ENCODE peak calls at places on chromosome 22, in six cellular contexts. K is astrocyte of the spinal cord, X is psoas muscle, C is dorsolateral prefrontal cortex, P is neural progenitor cell, L is thyroid gland. G is an unnamed sample.

GRCh38 chr22:43173976-43174720 is 12.8 kb downstream of the TTLL12 start:
- DNase-seq in C (no peak), P (no peak), L (no peak), K (no peak), X (no peak), G (no peak)

GRCh38 chr22:43042101-43042780 is 27.3 kb upstream of the PACSIN2 start:
- DNase-seq in C (no peak), P (peak), X (no peak), L (peak), K (peak), G (peak)

GRCh38 chr22:25407226-25407858 is 157.1 kb upstream of the GRK3 start:
- DNase-seq in P (no peak), X (no peak), K (no peak), L (peak), C (no peak), G (no peak)

GRCh38 chr22:36819112-36819511 is 2.3 kb upstream of the PVALB start:
- DNase-seq in C (no peak), K (no peak), X (no peak), L (no peak), P (no peak), G (no peak)

GRCh38 chr22:27990879-27991278 is 71.8 kb upstream of the PITPNB start:
- DNase-seq in X (peak), L (peak), K (peak), P (peak), C (peak), G (peak)

GRCh38 chr22:36081023-36081431 is 52.4 kb upstream of the RBFOX2 start:
- DNase-seq in X (no peak), C (no peak), L (no peak), P (no peak), K (peak), G (peak)

GRCh38 chr22:47629791-47630655 is 867.6 kb downstream of the TBC1D22A start:
- DNase-seq in X (no peak), P (no peak), L (no peak), C (no peak), K (no peak), G (no peak)

GRCh38 chr22:22506736-22507135 is 1.8 kb downstream of the ZNF280B start:
- DNase-seq in C (no peak), P (no peak), X (no peak), L (no peak), K (no peak), G (no peak)

GRCh38 chr22:25062378-25063095 is 110.0 kb downstream of the KIAA1671 start:
- DNase-seq in C (no peak), P (no peak), X (peak), K (no peak), L (peak), G (no peak)

GRCh38 chr22:35506259-35506570 is 34.4 kb upstream of the RASD2 start:
- DNase-seq in X (no peak), C (no peak), P (no peak), L (no peak), K (no peak), G (no peak)

GRCh38 chr22:25950101-25950500 is 208.1 kb downstream of the MYO18B start:
- DNase-seq in P (no peak), C (peak), K (no peak), X (no peak), L (no peak), G (no peak)

GRCh38 chr22:38177044-38177443 is 4.6 kb downstream of the PLA2G6 start:
- DNase-seq in X (no peak), C (no peak), P (no peak), K (no peak), L (no peak), G (no peak)
- H3K4me3 ChIP-seq in X (no peak), C (no peak), P (no peak), K (no peak), L (no peak), G (no peak)

GRCh38 chr22:46549565-46549840 is 12.1 kb upstream of the CELSR1 start:
- DNase-seq in X (no peak), C (no peak), P (no peak), K (no peak), L (no peak), G (no peak)
- H3K4me3 ChIP-seq in X (no peak), C (no peak), P (no peak), K (no peak), L (no peak), G (no peak)

DNA sequence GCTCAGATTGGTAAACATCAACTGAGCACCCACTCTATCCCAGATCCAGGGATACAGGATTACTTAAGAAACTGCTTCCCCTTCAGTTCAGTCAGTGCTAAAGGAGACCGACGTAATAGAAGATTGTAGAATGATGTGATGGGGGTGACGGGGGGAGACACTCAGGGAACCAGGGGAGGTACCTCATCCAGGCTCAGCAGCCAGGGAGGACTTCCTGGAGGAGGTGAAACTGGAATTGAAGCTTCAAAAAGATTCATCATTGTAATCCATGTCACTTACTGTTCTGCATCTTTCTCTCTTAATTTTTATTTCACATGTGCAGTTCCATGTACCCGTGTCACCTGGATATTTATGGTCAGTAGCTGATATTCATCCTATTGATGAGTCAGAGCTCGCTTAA is 19.1 kb upstream of the TEF start:
- DNase-seq in L (no peak), C (no peak), P (no peak), K (no peak), X (no peak), G (no peak)
- H3K4me3 ChIP-seq in L (no peak), C (no peak), P (no peak), K (no peak), X (no peak), G (no peak)

GRCh38 chr22:50481045-50481439 is 301 bp upstream of the ADM2 start:
- DNase-seq in K (no peak), L (no peak), C (no peak), X (no peak), P (peak), G (no peak)

GRCh38 chr22:50483556-50483955 is 2.2 kb downstream of the ADM2 start:
- DNase-seq in P (no peak), K (no peak), C (no peak), X (no peak), L (no peak), G (no peak)

GRCh38 chr22:50483106-50483505 is 1.8 kb downstream of the ADM2 start:
- DNase-seq in C (no peak), L (no peak), K (no peak), X (no peak), P (no peak), G (no peak)

GRCh38 chr22:50481440-50482106 is at the start of gene ADM2:
- DNase-seq in L (peak), X (no peak), K (no peak), P (peak), C (no peak), G (peak)

GRCh38 chr22:50482107-50483074 is 1.0 kb downstream of the ADM2 start:
- DNase-seq in C (no peak), X (no peak), K (no peak), L (peak), P (no peak), G (no peak)
- H3K4me3 ChIP-seq in C (no peak), X (peak), K (peak), L (peak), P (peak), G (peak)

GRCh38 chr22:46043816-46044717 is 67.1 kb upstream of the WNT7B start:
- DNase-seq in L (peak), K (peak), P (no peak), X (peak), C (peak), G (peak)

GRCh38 chr22:46043339-46043738 is 66.4 kb upstream of the WNT7B start:
- DNase-seq in C (peak), K (no peak), P (no peak), X (no peak), L (no peak), G (no peak)

GRCh38 chr22:46041642-46042041 is 64.7 kb upstream of the WNT7B start:
- DNase-seq in L (no peak), C (peak), K (no peak), X (no peak), P (no peak), G (no peak)

GRCh38 chr22:46040471-46041465 is 63.8 kb upstream of the WNT7B start:
- DNase-seq in K (no peak), P (no peak), L (no peak), C (peak), X (peak), G (no peak)

DNA sequence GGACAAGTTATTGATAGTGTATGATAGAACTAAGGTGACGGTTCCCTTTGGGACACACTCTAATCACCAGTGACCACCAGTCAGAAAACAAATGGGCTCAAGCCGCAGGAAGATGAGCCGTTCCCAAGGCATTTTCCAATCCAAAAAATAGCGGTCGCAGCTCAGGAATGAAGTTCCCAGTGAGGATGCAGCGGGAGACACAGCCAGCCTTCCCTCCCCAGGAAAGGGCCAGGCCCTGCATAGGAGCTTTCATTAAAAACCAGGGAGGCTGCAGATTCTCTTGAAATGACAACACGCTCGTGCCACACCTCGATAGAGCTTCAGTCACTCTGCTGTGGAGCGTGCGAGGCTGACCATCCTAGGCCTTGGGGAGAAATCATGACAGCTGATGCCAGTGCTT is 65.8 kb upstream of the WNT7B start:
- DNase-seq in K (no peak), L (no peak), P (no peak), C (peak), X (no peak), G (peak)
- H3K4me3 ChIP-seq in K (no peak), L (no peak), P (no peak), C (no peak), X (peak), G (no peak)

DNA sequence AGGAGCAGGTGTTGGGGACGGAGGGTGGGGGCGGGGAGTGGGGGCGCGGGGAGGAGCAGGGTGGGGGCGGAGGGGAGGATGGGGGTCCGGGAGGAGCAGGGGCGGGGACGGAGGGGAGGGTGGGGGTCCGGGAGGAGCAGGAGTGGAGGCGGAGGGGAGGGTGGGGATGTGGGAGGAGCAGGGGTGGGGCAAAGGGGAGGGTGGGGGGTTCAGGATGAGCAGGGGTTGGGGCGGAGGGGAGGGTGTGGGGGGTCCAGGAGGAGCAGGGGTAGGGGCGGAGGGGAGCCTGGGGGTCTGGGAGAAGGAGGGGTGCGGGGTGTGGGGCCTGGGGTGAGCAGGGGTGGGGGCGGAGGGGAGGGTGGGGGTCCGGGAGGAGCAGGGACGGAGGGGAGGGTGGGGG is 17.1 kb downstream of the CRELD2 start:
- DNase-seq in C (no peak), P (no peak), L (no peak), K (no peak), X (no peak), G (peak)
- H3K4me3 ChIP-seq in C (peak), P (peak), L (peak), K (peak), X (peak), G (no peak)

GRCh38 chr22:30393885-30394284 is 2.9 kb upstream of the SEC14L2 start:
- DNase-seq in X (no peak), C (no peak), P (no peak), L (no peak), K (no peak), G (no peak)

GRCh38 chr22:30392661-30393321 is 4.0 kb upstream of the SEC14L2 start:
- DNase-seq in C (no peak), P (peak), K (no peak), X (no peak), L (peak), G (no peak)

GRCh38 chr22:30393322-30393680 is 3.5 kb upstream of the SEC14L2 start:
- DNase-seq in C (no peak), K (no peak), X (no peak), L (no peak), P (no peak), G (no peak)

GRCh38 chr22:30386960-30387848 is at the start of gene RNF215:
- DNase-seq in K (peak), X (peak), P (peak), C (peak), L (peak), G (peak)

DNA sequence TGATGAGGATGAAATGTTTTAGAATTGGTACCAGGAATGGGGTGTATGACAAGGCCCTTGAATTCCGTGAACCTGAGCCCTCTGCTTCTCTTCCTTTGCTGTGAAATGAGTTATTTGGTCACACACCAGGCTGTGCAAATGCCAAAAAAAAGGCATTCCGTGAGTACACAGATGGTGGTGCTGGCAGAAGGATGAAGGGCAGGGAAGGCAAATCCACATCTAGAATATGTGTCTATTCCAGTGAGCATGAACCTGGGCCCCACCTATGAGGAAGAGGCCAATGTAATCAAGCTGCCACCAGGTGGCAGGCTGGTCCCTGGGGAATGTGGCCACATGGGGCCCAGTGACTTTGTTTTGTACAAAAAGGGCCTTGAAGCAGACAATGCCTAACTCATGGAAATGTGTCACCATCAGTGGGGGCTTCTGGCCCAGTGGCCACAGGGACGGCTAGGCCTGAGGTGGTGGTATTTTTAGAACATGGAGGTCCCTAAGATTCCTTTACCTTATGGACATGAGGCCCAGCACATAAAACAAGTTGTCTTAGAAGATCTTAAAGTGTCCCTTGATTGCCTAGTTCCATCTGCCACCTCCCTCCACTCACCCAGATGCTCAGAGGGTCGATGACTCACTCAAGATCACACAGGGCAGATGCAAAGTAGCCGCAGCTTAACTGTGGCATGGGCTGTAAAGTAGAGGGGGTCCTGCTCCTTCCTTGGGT is 3.9 kb upstream of the RNF215 start:
- DNase-seq in L (peak), K (peak), C (peak), P (peak), X (peak), G (peak)
- H3K4me3 ChIP-seq in L (no peak), K (no peak), C (no peak), P (no peak), X (no peak), G (no peak)

GRCh38 chr22:20151276-20151588 is 377 bp upstream of the CCDC188 start:
- DNase-seq in L (no peak), C (no peak), X (no peak), K (no peak), P (no peak), G (no peak)
- H3K4me3 ChIP-seq in L (no peak), C (no peak), X (no peak), K (no peak), P (no peak), G (no peak)

DNA sequence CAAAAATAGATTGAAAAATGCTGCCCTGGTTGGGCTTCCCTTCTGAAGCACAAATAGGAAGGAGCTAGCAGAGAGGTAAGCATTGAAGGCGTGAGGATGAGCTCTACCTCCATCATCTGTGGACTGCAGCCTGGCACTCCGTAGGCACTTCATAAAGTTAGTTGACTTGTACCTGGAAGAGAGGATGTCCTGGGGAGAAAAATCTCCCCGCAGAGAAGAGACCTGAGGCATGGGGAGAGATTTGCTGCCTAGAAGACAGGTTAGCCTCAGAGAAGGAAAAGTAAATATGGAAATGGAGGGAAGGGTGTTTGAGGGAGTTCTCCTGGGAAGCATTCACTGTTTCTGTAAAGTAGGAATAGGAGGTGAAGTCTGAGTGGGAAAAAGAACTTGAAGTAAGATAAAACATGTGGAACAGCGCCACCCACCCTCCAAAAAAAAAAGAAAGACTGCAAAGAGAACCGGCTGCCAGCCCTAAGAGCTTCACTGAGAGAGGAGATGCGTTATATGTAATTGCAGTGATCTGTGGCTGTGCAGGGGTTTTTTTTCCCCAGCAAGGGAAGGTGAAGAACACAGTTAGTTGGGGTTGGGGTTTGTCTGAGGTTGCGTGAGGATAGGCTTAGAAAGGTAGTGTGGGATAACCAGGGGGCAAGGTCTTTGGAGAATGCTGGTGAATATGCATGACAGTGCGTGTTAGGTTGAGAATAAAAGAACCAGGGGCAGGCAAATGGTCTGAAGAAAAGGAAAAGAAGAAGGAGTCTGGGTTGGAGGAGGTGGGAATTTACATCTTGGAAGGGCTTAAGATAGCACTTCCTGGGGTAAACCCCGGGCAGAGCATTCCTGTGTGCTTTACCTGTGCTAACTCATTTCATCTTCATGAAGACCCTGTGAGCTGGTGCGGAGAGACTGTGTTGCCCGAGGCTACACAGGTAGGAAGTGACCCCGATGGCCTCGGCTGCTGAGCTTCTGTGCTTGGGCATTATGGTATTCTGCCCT is 16.0 kb downstream of the TNRC6B start:
- DNase-seq in L (no peak), K (peak), P (peak), X (no peak), C (no peak), G (no peak)
- H3K4me3 ChIP-seq in L (no peak), K (no peak), P (peak), X (no peak), C (no peak), G (no peak)

GRCh38 chr22:45006101-45006872 is 3.5 kb downstream of the PHF21B start:
- DNase-seq in P (no peak), K (no peak), L (peak), X (no peak), C (no peak), G (no peak)
- H3K4me3 ChIP-seq in P (peak), K (no peak), L (peak), X (peak), C (peak), G (no peak)

G was measured in MG63.